ENCODE peak calls at places on chromosomes 5 and 9, in nine cellular contexts. H is astrocyte; V is lung; C is CD8-positive, alpha-beta memory T cell; W is MM.1S; R is fibroblast of lung; F is prostate gland; E is psoas muscle; A is K562. G is an unnamed sample.

GRCh38 chr9:97954550-97954989 is 16.6 kb upstream of the HEMGN start:
- DNase-seq in H (peak; percentile 3), V (peak; percentile 47), C (peak; percentile 16), W (peak; percentile 88), R (peak; percentile 9), F (peak; percentile 20), E (no peak), A (peak; percentile 82), G (no peak)

GRCh38 chr9:36006541-36006940 is 30.2 kb upstream of the RECK start:
- DNase-seq in H (no peak), V (no peak), C (no peak), W (no peak), R (no peak), F (no peak), E (no peak), A (peak; percentile 41), G (no peak)

GRCh38 chr9:37382161-37382981 is 40.1 kb upstream of the GRHPR start:
- DNase-seq in H (no peak), V (no peak), C (no peak), W (peak; percentile 10), R (no peak), F (no peak), E (no peak), A (peak; percentile 79), G (no peak)

GRCh38 chr9:94916956-94917355 is 190.5 kb downstream of the AOPEP start:
- DNase-seq in H (no peak), V (no peak), C (no peak), W (peak; percentile 46), R (no peak), F (peak; percentile 52), E (no peak), A (no peak), G (no peak)

GRCh38 chr5:179307931-179308471 is 37.3 kb downstream of the ADAMTS2 start:
- DNase-seq in H (no peak), V (no peak), C (no peak), W (no peak), R (no peak), F (no peak), E (peak; percentile 13), A (no peak), G (no peak)

GRCh38 chr5:139014726-139015125 is 139.6 kb upstream of the LRRTM2 start:
- DNase-seq in H (peak; percentile 88), V (peak; percentile 35), C (no peak), W (no peak), R (peak; percentile 84), F (no peak), E (no peak), A (no peak), G (peak; percentile 89)

GRCh38 chr9:128341435-128341849 is 1.1 kb downstream of the SLC27A4 start:
- DNase-seq in H (peak; percentile 32), V (peak; percentile 72), C (peak; percentile 48), W (peak; percentile 78), R (peak; percentile 67), F (peak; percentile 41), E (peak; percentile 55), A (peak; percentile 90), G (peak; percentile 57)

GRCh38 chr5:157454273-157454672 is 5.7 kb upstream of the NIPAL4 start:
- DNase-seq in H (no peak), V (no peak), C (no peak), W (no peak), R (no peak), F (no peak), E (no peak), A (no peak), G (no peak)

GRCh38 chr5:176541338-176542134 is 4.3 kb upstream of the RNF44 start:
- DNase-seq in H (no peak), V (peak; percentile 72), C (peak; percentile 61), W (peak; percentile 68), R (no peak), F (peak; percentile 62), E (peak; percentile 51), A (peak; percentile 67), G (no peak)

GRCh38 chr5:141182248-141182647 is at the start of gene PCDHB16:
- DNase-seq in H (peak; percentile 3), V (no peak), C (no peak), W (no peak), R (peak; percentile 5), F (no peak), E (peak; percentile 29), A (peak; percentile 17), G (no peak)

GRCh38 chr5:172499287-172499686 is 45.0 kb upstream of the SH3PXD2B start:
- DNase-seq in H (no peak), V (peak; percentile 13), C (no peak), W (no peak), R (no peak), F (peak; percentile 2), E (no peak), A (no peak), G (no peak)

GRCh38 chr9:113705306-113705937 is 170.7 kb upstream of the ZNF618 start:
- DNase-seq in H (no peak), V (no peak), C (no peak), W (no peak), R (no peak), F (no peak), E (no peak), A (no peak), G (no peak)

GRCh38 chr9:89850633-89851325 is 246.0 kb downstream of the GADD45G start:
- DNase-seq in H (peak; percentile 32), V (peak; percentile 45), C (no peak), W (no peak), R (peak; percentile 66), F (peak; percentile 88), E (peak; percentile 41), A (no peak), G (peak; percentile 11)

GRCh38 chr5:6236858-6237481 is 141.4 kb downstream of the MED10 start:
- DNase-seq in H (no peak), V (no peak), C (no peak), W (peak; percentile 31), R (no peak), F (no peak), E (no peak), A (no peak), G (no peak)

GRCh38 chr5:51396797-51397196 is 13.5 kb downstream of the ISL1 start:
- DNase-seq in H (no peak), V (no peak), C (no peak), W (no peak), R (no peak), F (no peak), E (no peak), A (no peak), G (no peak)

GRCh38 chr5:73625905-73626811 is at the start of gene ARHGEF28:
- DNase-seq in H (peak; percentile 40), V (peak; percentile 61), C (peak; percentile 48), W (peak; percentile 74), R (peak; percentile 46), F (peak; percentile 68), E (peak; percentile 65), A (no peak), G (no peak)

GRCh38 chr9:114224247-114224610 is 68.9 kb downstream of the COL27A1 start:
- DNase-seq in H (peak; percentile 64), V (no peak), C (no peak), W (no peak), R (peak; percentile 43), F (no peak), E (no peak), A (no peak), G (peak; percentile 59)

GRCh38 chr5:80069918-80070318 is 34.8 kb downstream of the THBS4 start:
- DNase-seq in H (no peak), V (peak; percentile 37), C (no peak), W (no peak), R (no peak), F (no peak), E (no peak), A (no peak), G (no peak)

DNA sequence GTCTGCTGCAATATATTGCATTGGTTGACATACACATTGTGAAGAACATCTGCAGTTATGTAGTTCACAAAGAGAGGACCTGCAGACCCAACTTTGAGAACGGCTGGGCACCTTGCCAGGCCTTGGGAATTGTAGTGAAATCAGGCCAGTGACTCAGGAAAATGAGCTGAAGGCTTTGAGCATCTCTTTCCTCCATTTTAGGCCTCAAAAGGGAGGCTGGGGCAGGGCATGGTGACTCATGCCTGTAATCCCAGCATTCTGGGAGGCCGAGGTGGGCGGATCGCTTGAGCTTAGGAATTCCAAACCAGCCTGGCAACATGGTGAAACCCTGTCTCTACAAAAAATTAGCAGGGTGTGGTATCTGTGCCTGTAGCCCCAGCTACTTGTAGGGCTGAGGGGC is 1.4 kb upstream of the IPPK start:
- DNase-seq in H (peak; percentile 79), V (no peak), C (no peak), W (no peak), R (peak; percentile 68), F (no peak), E (peak; percentile 66), A (peak; percentile 33), G (peak; percentile 81)
- H3K4me3 ChIP-seq in H (peak overlapping the region; percentile 83), V (no peak overlapping the region), C (peak overlapping the region; percentile 99), W (peak overlapping the region; percentile 98), R (no peak overlapping the region), F (no peak overlapping the region), E (peak overlapping the region; percentile 99), A (peak overlapping the region; percentile 66), G (peak overlapping the region; percentile 91)

DNA sequence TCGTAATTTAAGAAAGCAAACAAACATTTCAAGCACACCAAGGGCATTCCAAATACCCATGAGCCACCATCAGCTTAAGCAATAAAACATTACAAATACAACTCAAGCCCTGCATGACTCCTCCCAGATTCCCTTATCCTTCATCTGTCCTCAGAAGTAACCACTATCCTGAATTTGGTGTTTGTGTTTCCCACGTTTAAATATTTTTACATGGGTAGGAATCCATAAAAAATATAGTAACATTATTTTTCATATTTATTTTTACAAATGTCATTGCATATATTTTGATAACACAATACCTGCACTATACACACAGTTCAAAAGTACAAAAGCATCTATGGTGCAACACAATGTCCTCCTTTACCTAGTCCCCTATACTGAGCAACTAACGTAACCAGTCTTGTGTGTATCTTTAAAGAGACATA is 6.4 kb downstream of the PRKAA1 start:
- DNase-seq in H (no peak), V (no peak), C (no peak), W (no peak), R (peak; percentile 11), F (no peak), E (no peak), A (peak; percentile 41), G (no peak)
- H3K27ac ChIP-seq in H (no peak overlapping the region), V (no peak overlapping the region), C (no peak overlapping the region), W (no peak overlapping the region), R (no peak overlapping the region), F (no peak overlapping the region), E (peak overlapping the region; percentile 68), A (peak overlapping the region; percentile 15), G (no peak overlapping the region)

GRCh38 chr9:87229127-87229526 is 268.5 kb upstream of the DAPK1 start:
- DNase-seq in H (no peak), V (no peak), C (no peak), W (no peak), R (no peak), F (no peak), E (no peak), A (no peak), G (no peak)
- H3K27me3 ChIP-seq in H (no peaks in the 10 kb centered on the region), V (no peaks in the 10 kb centered on the region), C (no peaks in the 10 kb centered on the region), W (no peaks in the 10 kb centered on the region), R (no peaks in the 10 kb centered on the region), F (no peaks in the 10 kb centered on the region), E (no peaks in the 10 kb centered on the region), A (no peaks in the 10 kb centered on the region), G (no peaks in the 10 kb centered on the region)

DNA sequence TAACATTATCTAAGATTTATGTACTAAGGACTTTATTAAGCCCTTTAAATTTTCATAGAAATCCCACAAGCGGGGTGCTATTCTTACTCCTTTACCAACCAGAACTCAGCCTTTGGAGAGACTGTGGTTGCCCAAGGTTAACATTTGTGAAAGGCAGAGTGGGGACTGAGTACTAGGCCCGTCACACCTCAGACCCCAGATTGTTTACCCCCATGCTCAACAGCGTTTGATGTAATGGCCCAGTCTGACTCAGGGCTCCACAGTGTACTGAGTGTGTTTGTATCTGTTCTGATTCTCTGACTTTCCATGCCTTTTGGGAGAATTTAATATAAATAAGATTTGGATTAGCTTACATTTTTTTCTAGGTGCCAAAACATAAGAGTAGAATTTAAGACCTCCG is 110.0 kb downstream of the GAS1 start:
- DNase-seq in H (no peak), V (no peak), C (no peak), W (no peak), R (no peak), F (no peak), E (no peak), A (no peak), G (no peak)
- H3K4me3 ChIP-seq in H (no peak overlapping the region), V (no peak overlapping the region), C (no peak overlapping the region), W (no peak overlapping the region), R (no peak overlapping the region), F (no peak overlapping the region), E (no peak overlapping the region), A (no peak overlapping the region), G (no peak overlapping the region)

G was measured in brain microvascular endothelial cell.